ENCODE peak calls at places on chromosomes 6 and 20, in four cellular contexts. One of them, this sample, is unnamed.

GRCh38 chr6:127180421-127180820 is 62.0 kb downstream of the RSPO3 start:
- DNase-seq in HL-60: no peak
- DNase-seq in HCT116: no peak
- DNase-seq in A549: no peak
- DNase-seq in this sample: no peak

GRCh38 chr20:1965520-1966278 is 28.2 kb downstream of the PDYN start:
- DNase-seq in HL-60: peak
- DNase-seq in HCT116: peak
- DNase-seq in A549: peak
- DNase-seq in this sample: peak

GRCh38 chr6:168834188-168834587 is 393.2 kb downstream of the SMOC2 start:
- DNase-seq in HL-60: no peak
- DNase-seq in HCT116: no peak
- DNase-seq in A549: no peak
- DNase-seq in this sample: no peak

GRCh38 chr6:80689700-80690099 is 583.2 kb downstream of the BCKDHB start:
- DNase-seq in HL-60: no peak
- DNase-seq in HCT116: no peak
- DNase-seq in A549: no peak
- DNase-seq in this sample: no peak

GRCh38 chr20:21301940-21302644 is 1.0 kb upstream of the XRN2 start:
- DNase-seq in HL-60: no peak
- DNase-seq in HCT116: no peak
- DNase-seq in A549: no peak
- DNase-seq in this sample: no peak

GRCh38 chr20:43770342-43770741 is 43.5 kb upstream of the GTSF1L start:
- DNase-seq in HL-60: no peak
- DNase-seq in HCT116: no peak
- DNase-seq in A549: no peak
- DNase-seq in this sample: no peak

GRCh38 chr6:15810618-15811017 is 147.8 kb upstream of the DTNBP1 start:
- DNase-seq in HL-60: no peak
- DNase-seq in HCT116: no peak
- DNase-seq in A549: no peak
- DNase-seq in this sample: no peak

GRCh38 chr6:83193747-83194582 is 808 bp downstream of the RWDD2A start:
- DNase-seq in HL-60: no peak
- DNase-seq in HCT116: peak
- DNase-seq in A549: peak
- DNase-seq in this sample: peak

GRCh38 chr20:41172296-41173140 is 35.2 kb downstream of the PLCG1 start:
- DNase-seq in HL-60: no peak
- DNase-seq in HCT116: no peak
- DNase-seq in A549: no peak
- DNase-seq in this sample: no peak

GRCh38 chr6:129612440-129612839 is 97.5 kb downstream of the ARHGAP18 start:
- DNase-seq in HL-60: no peak
- DNase-seq in HCT116: no peak
- DNase-seq in A549: no peak
- DNase-seq in this sample: no peak

GRCh38 chr6:43770417-43771209 is 602 bp downstream of the VEGFA start:
- DNase-seq in HL-60: peak
- DNase-seq in HCT116: no peak
- DNase-seq in A549: peak
- DNase-seq in this sample: peak
- TF ChIP-seq REST in HL-60: peak
- TF ChIP-seq REST in HCT116: no peak
- TF ChIP-seq REST in A549: no peak
- TF ChIP-seq REST in this sample: no peak

DNA sequence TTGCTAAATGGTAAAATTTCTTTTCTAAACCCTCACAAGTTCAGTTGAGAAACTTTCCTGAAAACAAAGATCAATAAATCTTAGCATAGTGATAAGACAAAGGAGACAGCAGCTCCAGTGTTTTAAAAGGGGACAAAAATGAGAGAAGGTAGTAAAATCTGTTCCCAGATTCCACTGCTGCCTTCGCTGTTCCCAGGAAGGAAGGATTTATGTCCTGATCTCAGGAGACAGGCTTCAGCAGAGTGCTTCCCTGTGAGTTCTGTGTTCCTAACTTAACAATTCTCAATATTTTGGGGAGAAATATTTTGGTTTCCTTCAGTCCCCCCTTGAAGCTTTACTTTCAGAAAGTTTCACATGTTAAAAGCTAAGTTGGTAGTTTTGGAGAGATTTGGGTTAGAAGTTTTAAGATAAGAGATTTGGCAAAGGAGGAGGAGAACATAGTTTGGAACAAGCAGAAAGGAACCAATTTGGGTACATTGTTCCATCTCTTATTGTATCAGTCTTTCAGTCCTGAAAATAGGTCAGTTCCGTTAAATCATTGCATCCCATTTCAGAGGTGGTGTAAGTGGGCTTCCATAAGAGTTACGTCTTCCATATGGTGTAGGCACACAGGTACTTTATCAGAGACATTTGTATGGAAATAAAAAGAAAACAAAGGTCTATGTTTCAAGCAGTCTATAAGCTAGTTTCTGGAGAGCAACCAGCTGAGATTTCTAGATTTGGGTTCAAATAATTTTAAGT is 20.8 kb downstream of the IRF4 start:
- DNase-seq in HL-60: no peak
- DNase-seq in HCT116: no peak
- DNase-seq in A549: no peak
- DNase-seq in this sample: no peak
- TF ChIP-seq REST in HL-60: no peak
- TF ChIP-seq REST in HCT116: no peak
- TF ChIP-seq REST in A549: no peak
- TF ChIP-seq REST in this sample: no peak

GRCh38 chr6:32195902-32196681 is 3.6 kb upstream of the GPSM3 start:
- DNase-seq in HL-60: peak
- DNase-seq in HCT116: peak
- DNase-seq in A549: peak
- DNase-seq in this sample: peak
- TF ChIP-seq REST in HL-60: no peak
- TF ChIP-seq REST in HCT116: no peak
- TF ChIP-seq REST in A549: peak
- TF ChIP-seq REST in this sample: peak

GRCh38 chr6:9890893-9891292 is 524.0 kb downstream of the TFAP2A start:
- DNase-seq in HL-60: no peak
- DNase-seq in HCT116: no peak
- DNase-seq in A549: no peak
- DNase-seq in this sample: no peak
- TF ChIP-seq REST in HL-60: peak
- TF ChIP-seq REST in HCT116: no peak
- TF ChIP-seq REST in A549: no peak
- TF ChIP-seq REST in this sample: no peak

DNA sequence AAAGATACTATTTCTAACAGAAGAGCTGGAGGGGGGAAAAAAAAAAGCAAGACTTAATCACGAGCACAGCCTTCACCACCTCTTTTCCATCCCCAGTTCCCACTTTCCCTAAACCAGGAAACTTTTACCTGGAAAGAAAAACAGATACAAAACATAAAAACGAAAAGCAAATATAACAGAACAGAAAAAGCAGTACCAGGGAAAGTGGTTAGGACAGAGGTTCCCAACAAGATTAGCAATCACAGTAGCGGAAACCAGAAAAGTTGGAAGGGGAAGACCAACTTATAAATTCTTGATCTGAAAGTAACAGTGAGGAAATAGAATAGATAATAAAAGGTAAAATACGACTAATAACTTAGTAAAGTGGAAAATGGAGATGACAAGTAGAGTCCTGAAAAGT is 1.2 kb downstream of the DDX39B start:
- DNase-seq in HL-60: no peak
- DNase-seq in HCT116: no peak
- DNase-seq in A549: no peak
- DNase-seq in this sample: no peak
- TF ChIP-seq REST in HL-60: no peak
- TF ChIP-seq REST in HCT116: no peak
- TF ChIP-seq REST in A549: no peak
- TF ChIP-seq REST in this sample: no peak